ENCODE peak calls at places on chromosomes 13 and 19, in six cellular contexts. One of them, this sample, is unnamed.
A peak's percentile ranks its signal among the peaks of the same experiment; 100 is the strongest.

GRCh38 chr13:73702419-73703071 is 431.7 kb downstream of the KLF12 start:
- DNase-seq in stimulated activated CD8-positive, alpha-beta memory T cell treated with anti-CD3 and anti-CD28 coated beads, Interleukin-15, amount 100 ng/mL, for 1 hour: peak; percentile 25
- DNase-seq in M059J: no peak
- DNase-seq in pancreas: no peak
- DNase-seq in left colon: no peak
- DNase-seq in NCI-H526 treated with DMSO at 0.1 percent for 48 hours: peak; percentile 25
- DNase-seq in this sample: peak; percentile 64

GRCh38 chr13:29847501-29847983 is 2.9 kb downstream of the UBL3 start:
- DNase-seq in left colon: peak; percentile 21
- DNase-seq in NCI-H526 treated with DMSO at 0.1 percent for 48 hours: peak; percentile 75
- DNase-seq in pancreas: no peak
- DNase-seq in M059J: peak; percentile 83
- DNase-seq in stimulated activated CD8-positive, alpha-beta memory T cell treated with anti-CD3 and anti-CD28 coated beads, Interleukin-15, amount 100 ng/mL, for 1 hour: no peak
- DNase-seq in this sample: peak; percentile 62

GRCh38 chr19:45826934-45827333 is 11.8 kb upstream of the RSPH6A start:
- DNase-seq in M059J: no peak
- DNase-seq in left colon: no peak
- DNase-seq in stimulated activated CD8-positive, alpha-beta memory T cell treated with anti-CD3 and anti-CD28 coated beads, Interleukin-15, amount 100 ng/mL, for 1 hour: no peak
- DNase-seq in NCI-H526 treated with DMSO at 0.1 percent for 48 hours: no peak
- DNase-seq in pancreas: no peak
- DNase-seq in this sample: no peak

GRCh38 chr13:79485014-79485441 is 4.1 kb downstream of the NDFIP2 start:
- DNase-seq in M059J: peak; percentile 63
- DNase-seq in pancreas: no peak
- DNase-seq in NCI-H526 treated with DMSO at 0.1 percent for 48 hours: no peak
- DNase-seq in stimulated activated CD8-positive, alpha-beta memory T cell treated with anti-CD3 and anti-CD28 coated beads, Interleukin-15, amount 100 ng/mL, for 1 hour: no peak
- DNase-seq in left colon: peak; percentile 40
- DNase-seq in this sample: peak; percentile 88

GRCh38 chr13:44764334-44764733 is 188.2 kb upstream of the TSC22D1 start:
- DNase-seq in M059J: peak; percentile 66
- DNase-seq in stimulated activated CD8-positive, alpha-beta memory T cell treated with anti-CD3 and anti-CD28 coated beads, Interleukin-15, amount 100 ng/mL, for 1 hour: no peak
- DNase-seq in pancreas: peak; percentile 56
- DNase-seq in left colon: peak; percentile 67
- DNase-seq in NCI-H526 treated with DMSO at 0.1 percent for 48 hours: no peak
- DNase-seq in this sample: no peak

GRCh38 chr19:39550197-39550596 is 10.2 kb upstream of the EID2 start:
- DNase-seq in M059J: no peak
- DNase-seq in NCI-H526 treated with DMSO at 0.1 percent for 48 hours: no peak
- DNase-seq in left colon: no peak
- DNase-seq in pancreas: no peak
- DNase-seq in stimulated activated CD8-positive, alpha-beta memory T cell treated with anti-CD3 and anti-CD28 coated beads, Interleukin-15, amount 100 ng/mL, for 1 hour: no peak
- DNase-seq in this sample: no peak

GRCh38 chr13:26681036-26681435 is 79.5 kb downstream of the GPR12 start:
- DNase-seq in NCI-H526 treated with DMSO at 0.1 percent for 48 hours: no peak
- DNase-seq in M059J: no peak
- DNase-seq in stimulated activated CD8-positive, alpha-beta memory T cell treated with anti-CD3 and anti-CD28 coated beads, Interleukin-15, amount 100 ng/mL, for 1 hour: no peak
- DNase-seq in left colon: no peak
- DNase-seq in pancreas: no peak
- DNase-seq in this sample: no peak

GRCh38 chr13:46531953-46532352 is 21.0 kb upstream of the LRCH1 start:
- DNase-seq in stimulated activated CD8-positive, alpha-beta memory T cell treated with anti-CD3 and anti-CD28 coated beads, Interleukin-15, amount 100 ng/mL, for 1 hour: no peak
- DNase-seq in pancreas: no peak
- DNase-seq in NCI-H526 treated with DMSO at 0.1 percent for 48 hours: no peak
- DNase-seq in left colon: no peak
- DNase-seq in M059J: peak; percentile 11
- DNase-seq in this sample: no peak

GRCh38 chr13:94702181-94703041 is 9.9 kb downstream of the SOX21 start:
- DNase-seq in NCI-H526 treated with DMSO at 0.1 percent for 48 hours: no peak
- DNase-seq in M059J: no peak
- DNase-seq in left colon: no peak
- DNase-seq in stimulated activated CD8-positive, alpha-beta memory T cell treated with anti-CD3 and anti-CD28 coated beads, Interleukin-15, amount 100 ng/mL, for 1 hour: no peak
- DNase-seq in pancreas: no peak
- DNase-seq in this sample: no peak

GRCh38 chr19:50492303-50493052 is 15.8 kb upstream of the GARIN5A start:
- DNase-seq in stimulated activated CD8-positive, alpha-beta memory T cell treated with anti-CD3 and anti-CD28 coated beads, Interleukin-15, amount 100 ng/mL, for 1 hour: no peak
- DNase-seq in NCI-H526 treated with DMSO at 0.1 percent for 48 hours: no peak
- DNase-seq in left colon: no peak
- DNase-seq in pancreas: peak; percentile 49
- DNase-seq in M059J: no peak
- DNase-seq in this sample: no peak

This sample was measured in mammary epithelial cell.